ENCODE peak calls at places on chromosomes 6 and 20, in nine cellular contexts. One of them, this sample, is unnamed.

GRCh38 chr6:108760158-108761050 is 87.8 kb upstream of the ARMC2 start:
- DNase-seq in neural progenitor cell: no peak
- DNase-seq in sigmoid colon: no peak
- DNase-seq in MM.1S: no peak
- DNase-seq in CD8-positive, alpha-beta T cell: no peak
- DNase-seq in CD8-positive, alpha-beta memory T cell: no peak
- DNase-seq in gastrocnemius medialis: no peak
- DNase-seq in mammary epithelial cell: no peak
- DNase-seq in heart right ventricle: no peak
- DNase-seq in this sample: no peak

GRCh38 chr6:159691963-159692287 is 1.1 kb downstream of the SOD2 start:
- DNase-seq in neural progenitor cell: no peak
- DNase-seq in sigmoid colon: no peak
- DNase-seq in gastrocnemius medialis: no peak
- DNase-seq in heart right ventricle: no peak
- DNase-seq in MM.1S: no peak
- DNase-seq in mammary epithelial cell: no peak
- DNase-seq in CD8-positive, alpha-beta memory T cell: no peak
- DNase-seq in CD8-positive, alpha-beta T cell: no peak
- DNase-seq in this sample: no peak

GRCh38 chr6:50272611-50273010 is 222.9 kb upstream of the DEFB112 start:
- DNase-seq in CD8-positive, alpha-beta memory T cell: no peak
- DNase-seq in gastrocnemius medialis: no peak
- DNase-seq in CD8-positive, alpha-beta T cell: no peak
- DNase-seq in heart right ventricle: no peak
- DNase-seq in mammary epithelial cell: peak
- DNase-seq in sigmoid colon: no peak
- DNase-seq in MM.1S: no peak
- DNase-seq in neural progenitor cell: no peak
- DNase-seq in this sample: no peak

GRCh38 chr20:32535316-32535952 is 49.7 kb downstream of the NOL4L start:
- DNase-seq in gastrocnemius medialis: no peak
- DNase-seq in MM.1S: no peak
- DNase-seq in mammary epithelial cell: no peak
- DNase-seq in CD8-positive, alpha-beta T cell: no peak
- DNase-seq in sigmoid colon: no peak
- DNase-seq in CD8-positive, alpha-beta memory T cell: peak
- DNase-seq in neural progenitor cell: peak
- DNase-seq in heart right ventricle: no peak
- DNase-seq in this sample: no peak

GRCh38 chr6:28880894-28881780 is 42.6 kb downstream of the TRIM27 start:
- DNase-seq in MM.1S: peak
- DNase-seq in CD8-positive, alpha-beta memory T cell: peak
- DNase-seq in CD8-positive, alpha-beta T cell: peak
- DNase-seq in heart right ventricle: peak
- DNase-seq in neural progenitor cell: peak
- DNase-seq in mammary epithelial cell: peak
- DNase-seq in gastrocnemius medialis: no peak
- DNase-seq in sigmoid colon: peak
- DNase-seq in this sample: no peak

GRCh38 chr6:80332013-80332412 is 225.5 kb downstream of the BCKDHB start:
- DNase-seq in gastrocnemius medialis: no peak
- DNase-seq in sigmoid colon: no peak
- DNase-seq in heart right ventricle: no peak
- DNase-seq in MM.1S: no peak
- DNase-seq in CD8-positive, alpha-beta T cell: no peak
- DNase-seq in mammary epithelial cell: no peak
- DNase-seq in neural progenitor cell: no peak
- DNase-seq in CD8-positive, alpha-beta memory T cell: no peak
- DNase-seq in this sample: no peak

GRCh38 chr6:149094156-149094555 is 223.4 kb upstream of the TAB2 start:
- DNase-seq in mammary epithelial cell: no peak
- DNase-seq in gastrocnemius medialis: no peak
- DNase-seq in MM.1S: no peak
- DNase-seq in neural progenitor cell: peak
- DNase-seq in heart right ventricle: no peak
- DNase-seq in CD8-positive, alpha-beta T cell: no peak
- DNase-seq in sigmoid colon: no peak
- DNase-seq in CD8-positive, alpha-beta memory T cell: no peak
- DNase-seq in this sample: no peak

GRCh38 chr6:34378470-34378869 is 14.0 kb downstream of the NUDT3 start:
- DNase-seq in MM.1S: no peak
- DNase-seq in mammary epithelial cell: no peak
- DNase-seq in sigmoid colon: no peak
- DNase-seq in gastrocnemius medialis: no peak
- DNase-seq in heart right ventricle: no peak
- DNase-seq in neural progenitor cell: no peak
- DNase-seq in CD8-positive, alpha-beta memory T cell: no peak
- DNase-seq in CD8-positive, alpha-beta T cell: no peak
- DNase-seq in this sample: no peak

GRCh38 chr20:36887779-36888133 is 11.8 kb downstream of the TLDC2 start:
- DNase-seq in heart right ventricle: no peak
- DNase-seq in CD8-positive, alpha-beta memory T cell: no peak
- DNase-seq in gastrocnemius medialis: no peak
- DNase-seq in MM.1S: no peak
- DNase-seq in mammary epithelial cell: no peak
- DNase-seq in CD8-positive, alpha-beta T cell: no peak
- DNase-seq in neural progenitor cell: peak
- DNase-seq in sigmoid colon: no peak
- DNase-seq in this sample: no peak

GRCh38 chr20:32761417-32761830 is 761 bp upstream of the DNMT3B start:
- DNase-seq in sigmoid colon: no peak
- DNase-seq in MM.1S: no peak
- DNase-seq in mammary epithelial cell: no peak
- DNase-seq in CD8-positive, alpha-beta T cell: no peak
- DNase-seq in neural progenitor cell: no peak
- DNase-seq in gastrocnemius medialis: no peak
- DNase-seq in heart right ventricle: no peak
- DNase-seq in CD8-positive, alpha-beta memory T cell: no peak
- DNase-seq in this sample: no peak

GRCh38 chr20:16699287-16699686 is 30.5 kb upstream of the SNRPB2 start:
- DNase-seq in neural progenitor cell: peak
- DNase-seq in sigmoid colon: no peak
- DNase-seq in MM.1S: no peak
- DNase-seq in CD8-positive, alpha-beta memory T cell: no peak
- DNase-seq in mammary epithelial cell: no peak
- DNase-seq in heart right ventricle: no peak
- DNase-seq in gastrocnemius medialis: no peak
- DNase-seq in CD8-positive, alpha-beta T cell: no peak
- DNase-seq in this sample: no peak

GRCh38 chr6:14706378-14706929 is 539.4 kb upstream of the JARID2 start:
- DNase-seq in CD8-positive, alpha-beta memory T cell: no peak
- DNase-seq in neural progenitor cell: no peak
- DNase-seq in sigmoid colon: peak
- DNase-seq in gastrocnemius medialis: peak
- DNase-seq in MM.1S: no peak
- DNase-seq in heart right ventricle: peak
- DNase-seq in mammary epithelial cell: peak
- DNase-seq in CD8-positive, alpha-beta T cell: no peak
- DNase-seq in this sample: no peak

GRCh38 chr20:14717124-14718004 is 380.0 kb upstream of the FLRT3 start:
- DNase-seq in mammary epithelial cell: no peak
- DNase-seq in gastrocnemius medialis: no peak
- DNase-seq in sigmoid colon: no peak
- DNase-seq in CD8-positive, alpha-beta memory T cell: no peak
- DNase-seq in MM.1S: peak
- DNase-seq in CD8-positive, alpha-beta T cell: no peak
- DNase-seq in heart right ventricle: no peak
- DNase-seq in neural progenitor cell: no peak
- DNase-seq in this sample: no peak

GRCh38 chr6:67916389-67916788 is 718.7 kb upstream of the ADGRB3 start:
- DNase-seq in gastrocnemius medialis: no peak
- DNase-seq in mammary epithelial cell: no peak
- DNase-seq in neural progenitor cell: no peak
- DNase-seq in heart right ventricle: no peak
- DNase-seq in MM.1S: no peak
- DNase-seq in CD8-positive, alpha-beta T cell: no peak
- DNase-seq in sigmoid colon: no peak
- DNase-seq in CD8-positive, alpha-beta memory T cell: no peak
- DNase-seq in this sample: no peak

GRCh38 chr20:23524146-23524545 is 33.2 kb downstream of the CST8 start:
- DNase-seq in gastrocnemius medialis: no peak
- DNase-seq in CD8-positive, alpha-beta T cell: no peak
- DNase-seq in mammary epithelial cell: no peak
- DNase-seq in CD8-positive, alpha-beta memory T cell: no peak
- DNase-seq in MM.1S: no peak
- DNase-seq in neural progenitor cell: no peak
- DNase-seq in sigmoid colon: no peak
- DNase-seq in heart right ventricle: no peak
- DNase-seq in this sample: no peak

GRCh38 chr6:8172510-8172909 is 70.2 kb upstream of the EEF1E1 start:
- DNase-seq in sigmoid colon: no peak
- DNase-seq in CD8-positive, alpha-beta T cell: no peak
- DNase-seq in heart right ventricle: no peak
- DNase-seq in mammary epithelial cell: no peak
- DNase-seq in MM.1S: no peak
- DNase-seq in neural progenitor cell: no peak
- DNase-seq in gastrocnemius medialis: no peak
- DNase-seq in CD8-positive, alpha-beta memory T cell: no peak
- DNase-seq in this sample: no peak

DNA sequence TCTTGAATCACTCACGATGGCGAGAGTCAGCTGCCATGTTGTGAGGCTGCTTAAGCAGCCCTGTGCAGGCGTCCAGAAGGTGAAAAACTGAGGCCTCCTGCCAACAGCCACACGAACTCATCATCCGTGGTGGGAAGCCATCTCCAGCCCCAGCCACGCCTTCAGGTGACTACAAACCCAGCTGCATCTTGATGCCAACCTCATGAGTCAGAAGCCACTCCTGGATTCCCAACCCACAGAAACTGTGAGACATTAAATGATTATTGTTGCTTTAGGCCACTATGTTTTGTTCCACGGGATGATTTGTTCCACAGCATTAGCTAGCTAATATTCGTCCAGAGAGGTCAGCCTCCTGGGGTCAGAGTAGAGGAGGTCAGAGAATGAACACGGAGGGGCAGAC is 80.5 kb downstream of the SNX5 start:
- DNase-seq in sigmoid colon: peak
- DNase-seq in MM.1S: no peak
- DNase-seq in neural progenitor cell: no peak
- DNase-seq in mammary epithelial cell: peak
- DNase-seq in CD8-positive, alpha-beta memory T cell: no peak
- DNase-seq in heart right ventricle: no peak
- DNase-seq in gastrocnemius medialis: no peak
- DNase-seq in CD8-positive, alpha-beta T cell: no peak
- DNase-seq in this sample: no peak
- H3K27ac ChIP-seq in sigmoid colon: no peak
- H3K27ac ChIP-seq in MM.1S: no peak
- H3K27ac ChIP-seq in neural progenitor cell: no peak
- H3K27ac ChIP-seq in mammary epithelial cell: peak
- H3K27ac ChIP-seq in CD8-positive, alpha-beta memory T cell: no peak
- H3K27ac ChIP-seq in heart right ventricle: no peak
- H3K27ac ChIP-seq in gastrocnemius medialis: no peak
- H3K27ac ChIP-seq in CD8-positive, alpha-beta T cell: no peak
- H3K27ac ChIP-seq in this sample: no peak

GRCh38 chr6:53302678-53303360 is 45.9 kb downstream of the ELOVL5 start:
- DNase-seq in heart right ventricle: no peak
- DNase-seq in neural progenitor cell: no peak
- DNase-seq in MM.1S: peak
- DNase-seq in sigmoid colon: no peak
- DNase-seq in mammary epithelial cell: peak
- DNase-seq in CD8-positive, alpha-beta memory T cell: peak
- DNase-seq in gastrocnemius medialis: no peak
- DNase-seq in CD8-positive, alpha-beta T cell: no peak
- DNase-seq in this sample: no peak

GRCh38 chr6:53299331-53299835 is 49.4 kb downstream of the ELOVL5 start:
- DNase-seq in neural progenitor cell: no peak
- DNase-seq in heart right ventricle: no peak
- DNase-seq in gastrocnemius medialis: no peak
- DNase-seq in mammary epithelial cell: no peak
- DNase-seq in CD8-positive, alpha-beta memory T cell: no peak
- DNase-seq in sigmoid colon: no peak
- DNase-seq in MM.1S: no peak
- DNase-seq in CD8-positive, alpha-beta T cell: no peak
- DNase-seq in this sample: no peak

GRCh38 chr6:53301801-53302537 is 46.8 kb downstream of the ELOVL5 start:
- DNase-seq in sigmoid colon: no peak
- DNase-seq in CD8-positive, alpha-beta memory T cell: no peak
- DNase-seq in neural progenitor cell: no peak
- DNase-seq in gastrocnemius medialis: no peak
- DNase-seq in heart right ventricle: no peak
- DNase-seq in MM.1S: no peak
- DNase-seq in CD8-positive, alpha-beta T cell: no peak
- DNase-seq in mammary epithelial cell: peak
- DNase-seq in this sample: no peak

GRCh38 chr6:53297004-53297403 is 51.7 kb downstream of the ELOVL5 start:
- DNase-seq in CD8-positive, alpha-beta memory T cell: no peak
- DNase-seq in gastrocnemius medialis: no peak
- DNase-seq in CD8-positive, alpha-beta T cell: no peak
- DNase-seq in mammary epithelial cell: no peak
- DNase-seq in neural progenitor cell: no peak
- DNase-seq in heart right ventricle: no peak
- DNase-seq in sigmoid colon: no peak
- DNase-seq in MM.1S: no peak
- DNase-seq in this sample: no peak

GRCh38 chr6:53300656-53301551 is 47.8 kb downstream of the ELOVL5 start:
- DNase-seq in neural progenitor cell: no peak
- DNase-seq in heart right ventricle: peak
- DNase-seq in MM.1S: no peak
- DNase-seq in sigmoid colon: no peak
- DNase-seq in mammary epithelial cell: peak
- DNase-seq in gastrocnemius medialis: no peak
- DNase-seq in CD8-positive, alpha-beta memory T cell: peak
- DNase-seq in CD8-positive, alpha-beta T cell: no peak
- DNase-seq in this sample: peak
- H3K27ac ChIP-seq in neural progenitor cell: no peak
- H3K27ac ChIP-seq in heart right ventricle: peak
- H3K27ac ChIP-seq in MM.1S: no peak
- H3K27ac ChIP-seq in sigmoid colon: peak
- H3K27ac ChIP-seq in mammary epithelial cell: peak
- H3K27ac ChIP-seq in gastrocnemius medialis: peak
- H3K27ac ChIP-seq in CD8-positive, alpha-beta memory T cell: peak
- H3K27ac ChIP-seq in CD8-positive, alpha-beta T cell: no peak
- H3K27ac ChIP-seq in this sample: no peak

GRCh38 chr6:168171673-168172352 is 92.8 kb upstream of the FRMD1 start:
- DNase-seq in mammary epithelial cell: no peak
- DNase-seq in sigmoid colon: no peak
- DNase-seq in CD8-positive, alpha-beta memory T cell: no peak
- DNase-seq in heart right ventricle: no peak
- DNase-seq in neural progenitor cell: no peak
- DNase-seq in MM.1S: no peak
- DNase-seq in CD8-positive, alpha-beta T cell: no peak
- DNase-seq in gastrocnemius medialis: no peak
- DNase-seq in this sample: no peak
- H3K27ac ChIP-seq in mammary epithelial cell: no peak
- H3K27ac ChIP-seq in sigmoid colon: no peak
- H3K27ac ChIP-seq in CD8-positive, alpha-beta memory T cell: no peak
- H3K27ac ChIP-seq in heart right ventricle: no peak
- H3K27ac ChIP-seq in neural progenitor cell: no peak
- H3K27ac ChIP-seq in MM.1S: no peak
- H3K27ac ChIP-seq in CD8-positive, alpha-beta T cell: no peak
- H3K27ac ChIP-seq in gastrocnemius medialis: no peak
- H3K27ac ChIP-seq in this sample: no peak

DNA sequence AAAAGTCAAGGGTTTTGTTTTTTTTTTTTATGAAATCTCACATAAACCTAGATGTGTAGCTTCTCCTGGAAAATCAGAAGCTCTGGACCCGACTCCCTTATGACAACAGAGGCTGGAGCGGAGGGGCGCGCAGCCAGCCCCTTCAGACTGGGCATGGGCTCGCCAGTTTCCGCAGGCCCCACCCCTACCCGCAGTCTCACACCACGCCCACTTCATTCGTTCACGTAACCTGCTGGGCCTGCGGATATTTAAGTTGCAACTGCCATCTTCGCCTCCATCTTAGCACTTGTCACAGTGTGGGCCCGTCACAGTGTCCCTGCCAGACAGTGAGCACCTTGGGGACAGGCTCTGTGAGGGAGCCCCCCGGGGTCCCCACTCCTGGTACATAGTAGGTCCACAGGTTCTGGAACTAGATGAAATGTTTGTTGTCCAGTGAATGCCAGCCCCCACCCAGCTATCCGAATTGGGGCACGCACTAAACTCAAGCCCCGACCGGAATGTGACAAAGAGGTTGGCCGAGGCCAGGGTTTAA is 111.6 kb upstream of the PTPN1 start:
- DNase-seq in MM.1S: no peak
- DNase-seq in heart right ventricle: no peak
- DNase-seq in gastrocnemius medialis: peak
- DNase-seq in mammary epithelial cell: no peak
- DNase-seq in CD8-positive, alpha-beta memory T cell: no peak
- DNase-seq in neural progenitor cell: no peak
- DNase-seq in CD8-positive, alpha-beta T cell: no peak
- DNase-seq in sigmoid colon: no peak
- DNase-seq in this sample: no peak
- H3K27ac ChIP-seq in MM.1S: no peak
- H3K27ac ChIP-seq in heart right ventricle: peak
- H3K27ac ChIP-seq in gastrocnemius medialis: peak
- H3K27ac ChIP-seq in mammary epithelial cell: no peak
- H3K27ac ChIP-seq in CD8-positive, alpha-beta memory T cell: no peak
- H3K27ac ChIP-seq in neural progenitor cell: no peak
- H3K27ac ChIP-seq in CD8-positive, alpha-beta T cell: no peak
- H3K27ac ChIP-seq in sigmoid colon: peak
- H3K27ac ChIP-seq in this sample: no peak

This sample was measured in CD4-positive, alpha-beta T cell.